ENCODE peak calls at places on chromosomes 11 and 22, in ten cellular contexts. Z is bronchial epithelial cell; Y is NCI-H1092; F is cardiac muscle cell; I is ureter; Q is NCI-H345; E is stimulated activated CD4-positive, alpha-beta T cell treated with anti-CD3 and anti-CD28 coated beads, Interleukin-2, amount 100 ng/mL, for 48 hours; A is CD8-positive, alpha-beta memory T cell; C is A549; K is fibroblast of pulmonary artery. H is an unnamed sample.

GRCh38 chr11:71114124-71114851 is 138.1 kb downstream of the SHANK2 start:
- DNase-seq in Z (no peak), Y (no peak), F (no peak), I (no peak), Q (no peak), E (no peak), A (no peak), C (no peak), K (no peak), H (no peak)

GRCh38 chr22:27983361-27983791 is 64.3 kb upstream of the PITPNB start:
- DNase-seq in Z (no peak), Y (no peak), F (no peak), I (no peak), Q (no peak), E (no peak), A (no peak), C (no peak), K (no peak), H (no peak)

GRCh38 chr11:64762916-64763803 is 3.4 kb upstream of the PYGM start:
- DNase-seq in Z (peak), Y (no peak), F (peak), I (no peak), Q (peak), E (no peak), A (peak), C (no peak), K (peak), H (no peak)

GRCh38 chr22:32323513-32324164 is 34.0 kb upstream of the RFPL3 start:
- DNase-seq in Z (no peak), Y (no peak), F (no peak), I (peak), Q (no peak), E (no peak), A (no peak), C (no peak), K (no peak), H (no peak)

GRCh38 chr11:7638710-7639642 is 34.3 kb downstream of the CYB5R2 start:
- DNase-seq in Z (no peak), Y (no peak), F (no peak), I (peak), Q (no peak), E (no peak), A (no peak), C (no peak), K (no peak), H (no peak)

GRCh38 chr22:40519284-40519947 is 117.1 kb downstream of the MRTFA start:
- DNase-seq in Z (no peak), Y (no peak), F (no peak), I (no peak), Q (no peak), E (no peak), A (no peak), C (no peak), K (no peak), H (no peak)

GRCh38 chr11:1346669-1347390 is 37.4 kb upstream of the TOLLIP start:
- DNase-seq in Z (no peak), Y (no peak), F (no peak), I (peak), Q (no peak), E (no peak), A (no peak), C (no peak), K (no peak), H (no peak)

GRCh38 chr11:119031912-119032280 is 1.2 kb upstream of the SLC37A4 start:
- DNase-seq in Z (no peak), Y (no peak), F (no peak), I (no peak), Q (no peak), E (no peak), A (no peak), C (no peak), K (no peak), H (no peak)

GRCh38 chr11:45648931-45649330 is 16.5 kb downstream of the CHST1 start:
- DNase-seq in Z (no peak), Y (no peak), F (no peak), I (peak), Q (no peak), E (no peak), A (no peak), C (no peak), K (no peak), H (no peak)

GRCh38 chr22:36493690-36494110 is 12.3 kb upstream of the TXN2 start:
- DNase-seq in Z (no peak), Y (no peak), F (no peak), I (no peak), Q (no peak), E (no peak), A (no peak), C (no peak), K (no peak), H (no peak)

GRCh38 chr22:25754527-25755202 is 12.7 kb downstream of the MYO18B start:
- DNase-seq in Z (no peak), Y (no peak), F (peak), I (peak), Q (no peak), E (no peak), A (no peak), C (no peak), K (peak), H (no peak)

GRCh38 chr11:63869171-63869591 is 30.3 kb downstream of the MARK2 start:
- DNase-seq in Z (peak), Y (no peak), F (no peak), I (peak), Q (no peak), E (no peak), A (no peak), C (no peak), K (no peak), H (no peak)

GRCh38 chr22:25845985-25846745 is 104.2 kb downstream of the MYO18B start:
- DNase-seq in Z (no peak), Y (no peak), F (no peak), I (no peak), Q (no peak), E (no peak), A (no peak), C (no peak), K (no peak), H (no peak)

GRCh38 chr11:118290923-118291322 is 13.6 kb upstream of the CD3E start:
- DNase-seq in Z (peak), Y (no peak), F (peak), I (peak), Q (no peak), E (no peak), A (peak), C (peak), K (peak), H (no peak)

GRCh38 chr22:43385770-43386641 is 25.8 kb upstream of the MPPED1 start:
- DNase-seq in Z (peak), Y (peak), F (peak), I (peak), Q (peak), E (peak), A (peak), C (peak), K (peak), H (no peak)

GRCh38 chr11:100789500-100789899 is 102.4 kb downstream of the ARHGAP42 start:
- DNase-seq in Z (no peak), Y (no peak), F (peak), I (no peak), Q (no peak), E (no peak), A (no peak), C (no peak), K (no peak), H (no peak)

GRCh38 chr22:20031732-20032406 is 11.0 kb downstream of the TANGO2 start:
- DNase-seq in Z (peak), Y (no peak), F (no peak), I (no peak), Q (peak), E (no peak), A (no peak), C (no peak), K (no peak), H (no peak)

H was measured in esophagus muscularis mucosa.